ENCODE peak calls at places on chromosomes 16 and 17, in four cellular contexts. U is cardiac muscle cell, F is A549, O is OCI-LY7. R is an unnamed sample.

GRCh38 chr16:14018848-14019247 is 52.3 kb upstream of the MRTFB start:
- DNase-seq in U (peak), F (no peak), O (no peak), R (no peak)

GRCh38 chr17:17749921-17750320 is 68.7 kb downstream of the RAI1 start:
- DNase-seq in U (peak), F (peak), O (peak), R (peak)

GRCh38 chr17:34566873-34567272 is 12.5 kb upstream of the TMEM132E start:
- DNase-seq in U (no peak), F (no peak), O (no peak), R (no peak)

GRCh38 chr16:50440991-50441390 is 72.2 kb upstream of the BRD7 start:
- DNase-seq in U (no peak), F (no peak), O (no peak), R (no peak)

GRCh38 chr17:61406871-61407210 is 7.2 kb downstream of the TBX2 start:
- DNase-seq in U (no peak), F (no peak), O (no peak), R (no peak)

GRCh38 chr16:55264949-55265348 is 59.1 kb upstream of the IRX6 start:
- DNase-seq in U (no peak), F (no peak), O (no peak), R (no peak)

GRCh38 chr16:86156155-86156554 is 257.2 kb downstream of the IRF8 start:
- DNase-seq in U (no peak), F (no peak), O (no peak), R (no peak)

GRCh38 chr17:3957735-3958134 is 6.5 kb downstream of the ATP2A3 start:
- DNase-seq in U (no peak), F (no peak), O (no peak), R (no peak)

GRCh38 chr17:32361270-32361669 is 11.3 kb downstream of the ZNF207 start:
- DNase-seq in U (no peak), F (no peak), O (no peak), R (no peak)

GRCh38 chr17:7330099-7331015 is 1.2 kb upstream of the NEURL4 start:
- DNase-seq in U (peak), F (peak), O (peak), R (peak)

GRCh38 chr17:37640016-37640415 is 3.2 kb downstream of the DDX52 start:
- DNase-seq in U (no peak), F (no peak), O (no peak), R (no peak)

GRCh38 chr17:27408891-27409290 is 47.4 kb upstream of the KSR1 start:
- DNase-seq in U (no peak), F (peak), O (no peak), R (peak)

GRCh38 chr16:66511615-66512500 is 38.1 kb downstream of the TK2 start:
- DNase-seq in U (no peak), F (peak), O (peak), R (peak)

GRCh38 chr17:56284501-56284900 is 131.2 kb downstream of the ANKFN1 start:
- DNase-seq in U (no peak), F (no peak), O (no peak), R (no peak)

GRCh38 chr16:55666012-55666411 is 10.2 kb downstream of the SLC6A2 start:
- DNase-seq in U (no peak), F (no peak), O (no peak), R (no peak)

GRCh38 chr17:80101946-80102706 is 745 bp downstream of the GAA start:
- DNase-seq in U (peak), F (no peak), O (peak), R (peak)

GRCh38 chr17:14843086-14843795 is 421.9 kb downstream of the PMP22 start:
- DNase-seq in U (no peak), F (no peak), O (no peak), R (no peak)

GRCh38 chr16:81136331-81137011 is 40.3 kb upstream of the GCSH start:
- DNase-seq in U (no peak), F (peak), O (no peak), R (no peak)

GRCh38 chr17:83155128-83156081 is 76.0 kb downstream of the METRNL start:
- DNase-seq in U (no peak), F (no peak), O (no peak), R (peak)

GRCh38 chr17:1442187-1442586 is 13.8 kb downstream of the CRK start:
- DNase-seq in U (no peak), F (no peak), O (no peak), R (no peak)

GRCh38 chr16:8735574-8735973 is 61.2 kb downstream of the ABAT start:
- DNase-seq in U (no peak), F (no peak), O (no peak), R (no peak)

GRCh38 chr16:88807142-88807625 is 3.6 kb downstream of the CDT1 start:
- DNase-seq in U (no peak), F (no peak), O (no peak), R (no peak)

GRCh38 chr17:50834786-50835562 is 412 bp upstream of the WFIKKN2 start:
- DNase-seq in U (peak), F (no peak), O (no peak), R (peak)
- H3K4me3 ChIP-seq in U (no peak), F (no peak), O (no peak), R (no peak)

GRCh38 chr16:82302007-82302733 is 132.1 kb upstream of the MPHOSPH6 start:
- DNase-seq in U (no peak), F (no peak), O (no peak), R (no peak)
- H3K4me3 ChIP-seq in U (no peak), F (no peak), O (no peak), R (no peak)

GRCh38 chr17:72205801-72206200 is 85.0 kb downstream of the SOX9 start:
- DNase-seq in U (no peak), F (no peak), O (no peak), R (no peak)
- H3K4me3 ChIP-seq in U (no peak), F (no peak), O (no peak), R (no peak)

GRCh38 chr17:71423871-71424546 is 696.8 kb upstream of the SOX9 start:
- DNase-seq in U (no peak), F (peak), O (peak), R (no peak)
- H3K4me3 ChIP-seq in U (no peak), F (no peak), O (peak), R (no peak)

DNA sequence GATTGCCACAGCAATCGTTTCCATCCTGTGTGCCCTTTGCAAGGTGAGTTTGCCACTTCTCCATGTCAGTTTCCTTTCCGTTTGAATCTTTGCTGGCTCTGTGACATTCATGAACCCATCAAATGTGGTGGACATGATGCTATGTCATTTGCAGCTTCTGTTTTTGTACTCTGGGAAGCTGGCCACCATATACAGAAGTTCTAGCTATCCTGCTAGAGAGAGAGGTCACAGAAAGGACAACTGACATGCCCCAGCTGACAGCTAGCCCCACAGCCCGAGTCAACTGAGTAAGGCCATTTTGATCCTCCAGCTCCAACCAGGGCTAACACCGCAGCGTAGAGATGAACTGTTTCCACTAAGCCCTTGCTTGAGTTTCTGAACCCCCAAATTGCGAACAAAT is 33.9 kb downstream of the CCDC42 start:
- DNase-seq in U (peak), F (no peak), O (no peak), R (no peak)
- H3K4me3 ChIP-seq in U (no peak), F (no peak), O (no peak), R (no peak)

GRCh38 chr17:10197721-10198508 is 491 bp downstream of the GAS7 start:
- DNase-seq in U (peak), F (no peak), O (no peak), R (no peak)

GRCh38 chr17:10197362-10197720 is 1.1 kb downstream of the GAS7 start:
- DNase-seq in U (peak), F (no peak), O (no peak), R (no peak)

GRCh38 chr17:10195090-10195489 is 3.3 kb downstream of the GAS7 start:
- DNase-seq in U (no peak), F (no peak), O (no peak), R (no peak)

GRCh38 chr17:10196936-10197335 is 1.5 kb downstream of the GAS7 start:
- DNase-seq in U (no peak), F (no peak), O (no peak), R (no peak)

GRCh38 chr17:10196384-10196783 is 2.0 kb downstream of the GAS7 start:
- DNase-seq in U (no peak), F (no peak), O (no peak), R (no peak)
- H3K4me3 ChIP-seq in U (no peak), F (no peak), O (no peak), R (no peak)

R was measured in fibroblast of the aortic adventitia.